ENCODE peak calls at places on chromosome 7, in ten cellular contexts. G, X, O, Y, J, V, Z, E, D and M are unnamed samples.

GRCh38 chr7:31782411-31782991 is 95.5 kb downstream of the PPP1R17 start:
- DNase-seq in V (no peak), G (no peak), J (no peak), D (peak), Y (peak), O (peak), Z (no peak), X (no peak), E (peak), M (peak)

GRCh38 chr7:151793991-151794507 is 82.9 kb downstream of the PRKAG2 start:
- DNase-seq in D (no peak), E (no peak), Z (no peak), V (no peak), G (no peak), J (no peak), O (no peak), Y (no peak), X (no peak), M (no peak)

GRCh38 chr7:69967152-69967591 is 368.9 kb downstream of the AUTS2 start:
- DNase-seq in Y (no peak), V (no peak), G (peak), E (no peak), X (no peak), Z (peak), J (peak), D (no peak), O (no peak), M (no peak)

GRCh38 chr7:1486571-1486970 is 17.6 kb downstream of the INTS1 start:
- DNase-seq in O (no peak), V (no peak), X (no peak), G (no peak), Z (no peak), E (no peak), J (no peak), Y (no peak), D (no peak), M (no peak)

GRCh38 chr7:69780377-69780776 is 182.1 kb downstream of the AUTS2 start:
- DNase-seq in V (no peak), G (no peak), X (no peak), D (no peak), E (peak), J (no peak), Z (no peak), O (peak), Y (no peak), M (no peak)

GRCh38 chr7:158125721-158126120 is 461.9 kb downstream of the PTPRN2 start:
- DNase-seq in Z (no peak), G (no peak), E (no peak), X (no peak), O (no peak), Y (no peak), V (no peak), J (no peak), D (no peak), M (no peak)

GRCh38 chr7:130421685-130422084 is 19.1 kb downstream of the CEP41 start:
- DNase-seq in G (no peak), V (no peak), O (no peak), Z (no peak), Y (no peak), D (no peak), E (no peak), X (no peak), J (no peak), M (no peak)

GRCh38 chr7:94575646-94576045 is 66.0 kb downstream of the CASD1 start:
- DNase-seq in J (no peak), Z (no peak), D (no peak), Y (no peak), V (no peak), X (no peak), E (no peak), G (no peak), O (no peak), M (no peak)

GRCh38 chr7:33639552-33640197 is 265.7 kb upstream of the BMPER start:
- DNase-seq in X (no peak), Z (no peak), V (no peak), E (no peak), Y (no peak), D (peak), J (no peak), O (no peak), G (no peak), M (no peak)

GRCh38 chr7:106283831-106284515 is 810 bp downstream of the NAMPT start:
- DNase-seq in E (peak), G (peak), X (no peak), O (peak), Y (peak), D (peak), J (peak), Z (peak), V (peak), M (peak)

GRCh38 chr7:76191783-76192240 is 9.9 kb upstream of the SRRM3 start:
- DNase-seq in Y (peak), J (no peak), V (no peak), D (peak), G (no peak), E (peak), Z (no peak), X (no peak), O (peak), M (no peak)

GRCh38 chr7:2411049-2411448 is 7.6 kb downstream of the CHST12 start:
- DNase-seq in V (no peak), E (no peak), Z (no peak), D (no peak), J (no peak), O (no peak), X (no peak), G (no peak), Y (no peak), M (no peak)

GRCh38 chr7:65820287-65820950 is 52.5 kb upstream of the VKORC1L1 start:
- DNase-seq in X (no peak), Y (no peak), D (peak), J (no peak), O (no peak), V (no peak), E (no peak), G (no peak), Z (no peak), M (no peak)

DNA sequence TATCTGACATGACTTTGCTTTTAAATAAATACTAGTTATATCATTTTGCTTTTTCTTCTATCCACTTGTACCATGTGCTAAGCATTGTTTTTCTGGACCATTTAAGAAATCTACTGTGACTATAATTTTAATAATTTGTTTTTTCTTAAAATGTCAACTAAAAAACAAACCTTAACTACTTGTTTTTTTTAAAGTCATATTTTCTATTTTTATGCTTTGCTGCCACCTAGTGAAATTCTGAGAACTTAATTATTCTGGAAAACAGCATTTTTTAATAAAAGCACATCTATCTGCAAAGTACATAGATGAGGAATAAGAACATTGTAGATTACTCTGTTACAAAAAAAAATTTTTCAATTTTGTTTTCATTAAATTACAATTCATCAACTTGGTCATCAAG is 47.4 kb downstream of the ORC5 start:
- DNase-seq in X (no peak), G (no peak), Y (no peak), Z (no peak), V (no peak), D (peak), O (no peak), J (no peak), E (peak), M (no peak)
- TF ChIP-seq CTCF in X (no peak), G (no peak), Y (no peak), Z (no peak), V (peak), D (peak), O (peak), J (peak), E (no peak), M (peak)

DNA sequence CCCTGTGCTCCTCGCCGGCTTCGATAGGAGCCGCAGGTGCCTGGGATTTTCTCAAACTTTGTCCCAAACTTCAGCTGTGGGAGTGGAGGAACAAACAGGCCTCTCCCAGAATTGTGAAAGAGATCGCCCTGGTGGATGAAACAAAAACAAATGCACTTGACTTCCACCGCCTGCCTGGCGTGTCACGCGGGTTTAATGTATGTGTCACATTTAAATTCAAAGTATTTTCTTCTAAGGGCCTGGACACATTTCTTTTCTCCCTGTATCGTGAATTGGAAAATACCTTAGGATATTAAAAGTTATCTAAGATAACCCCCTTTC is 694 bp upstream of the WASL start:
- DNase-seq in D (peak), J (peak), E (peak), O (peak), Z (no peak), V (no peak), Y (no peak), G (peak), X (no peak), M (peak)
- TF ChIP-seq CTCF in D (no peak), J (peak), E (no peak), O (no peak), Z (no peak), V (no peak), Y (no peak), G (no peak), X (no peak), M (no peak)

GRCh38 chr7:111855842-111856227 is 293.5 kb upstream of the IMMP2L start:
- DNase-seq in J (no peak), X (no peak), O (no peak), V (no peak), D (peak), Y (no peak), G (no peak), Z (no peak), E (peak), M (no peak)
- TF ChIP-seq CTCF in J (no peak), X (peak), O (no peak), V (peak), D (peak), Y (no peak), G (no peak), Z (no peak), E (no peak), M (no peak)

GRCh38 chr7:55432937-55433784 is 68.0 kb downstream of the LANCL2 start:
- DNase-seq in G (no peak), X (no peak), D (peak), V (no peak), J (no peak), Y (peak), Z (no peak), E (peak), O (peak), M (peak)
- TF ChIP-seq CTCF in G (peak), X (peak), D (peak), V (peak), J (peak), Y (peak), Z (no peak), E (peak), O (peak), M (peak)

DNA sequence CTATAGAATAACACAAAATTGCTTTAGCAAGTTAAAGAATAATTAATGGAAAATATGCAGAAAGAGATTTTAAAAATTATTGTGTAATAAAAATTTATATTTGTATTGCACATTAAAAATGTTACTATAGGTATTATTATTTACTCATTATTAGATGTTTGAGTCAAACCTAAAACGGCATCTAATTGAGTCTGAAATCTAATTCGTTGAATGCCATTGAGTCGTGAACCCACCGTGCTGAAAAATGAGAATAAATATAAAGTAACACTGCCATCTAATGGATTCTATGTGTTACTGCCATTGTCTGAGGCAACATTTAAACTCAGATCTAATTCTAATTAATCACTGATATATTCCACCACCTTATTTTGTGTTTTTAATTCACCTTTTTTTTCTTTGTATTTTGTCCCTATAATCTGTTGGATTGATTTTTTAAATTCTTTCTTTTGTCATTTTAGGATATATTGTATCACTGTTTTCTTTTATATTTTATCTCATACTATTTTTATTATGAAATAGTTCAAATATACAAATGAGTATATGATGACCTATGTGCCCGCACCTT is 62.2 kb downstream of the SAMD9 start:
- DNase-seq in Z (no peak), V (no peak), X (no peak), Y (no peak), J (no peak), E (peak), G (no peak), O (peak), D (peak), M (peak)
- TF ChIP-seq CTCF in Z (peak), V (peak), X (peak), Y (no peak), J (peak), E (peak), G (peak), O (peak), D (peak), M (peak)